ENCODE peak calls at places on chromosomes 13 and 19, in seven cellular contexts. D is choroid plexus epithelial cell, U is fibroblast of lung, C is progenitor cell of endocrine pancreas, Z is iPS-NIHi11, M is T-cell, O is NB4. G is an unnamed sample.

GRCh38 chr13:110250258-110250891 is 56.6 kb downstream of the COL4A1 start:
- DNase-seq in D (peak; percentile 83), U (peak; percentile 88), C (no peak), Z (no peak), M (no peak), O (no peak), G (no peak)

GRCh38 chr13:99265823-99266426 is 7.7 kb upstream of the GPR18 start:
- DNase-seq in D (peak; percentile 81), U (peak; percentile 72), C (no peak), Z (peak; percentile 47), M (no peak), O (peak; percentile 60), G (no peak)

GRCh38 chr19:13437919-13438618 is 68.2 kb downstream of the CACNA1A start:
- DNase-seq in D (no peak), U (no peak), C (no peak), Z (no peak), M (no peak), O (no peak), G (no peak)

GRCh38 chr19:48806518-48806817 is 4.4 kb downstream of the BCAT2 start:
- DNase-seq in D (no peak), U (no peak), C (no peak), Z (peak; percentile 82), M (peak; percentile 16), O (no peak), G (no peak)

GRCh38 chr13:105135852-105136251 is 1399.6 kb downstream of the EFNB2 start:
- DNase-seq in D (peak; percentile 10), U (no peak), C (no peak), Z (no peak), M (no peak), O (peak; percentile 6), G (no peak)

GRCh38 chr13:36549771-36550170 is 117.5 kb downstream of the CCNA1 start:
- DNase-seq in D (no peak), U (no peak), C (no peak), Z (no peak), M (no peak), O (peak; percentile 9), G (no peak)

GRCh38 chr13:82758056-82758455 is 1124.2 kb downstream of the SLITRK1 start:
- DNase-seq in D (peak; percentile 60), U (no peak), C (no peak), Z (peak; percentile 55), M (no peak), O (peak; percentile 40), G (peak; percentile 36)

GRCh38 chr19:8612807-8613171 is 2.3 kb upstream of the ADAMTS10 start:
- DNase-seq in D (no peak), U (no peak), C (no peak), Z (no peak), M (no peak), O (peak; percentile 23), G (no peak)

GRCh38 chr19:41541990-41542584 is 33.9 kb upstream of the CEACAM21 start:
- DNase-seq in D (peak; percentile 31), U (peak; percentile 21), C (no peak), Z (peak; percentile 61), M (peak; percentile 60), O (peak; percentile 63), G (peak; percentile 23)

GRCh38 chr19:13098291-13099072 is 4.2 kb downstream of the LYL1 start:
- DNase-seq in D (peak; percentile 46), U (peak; percentile 58), C (no peak), Z (no peak), M (no peak), O (peak; percentile 90), G (no peak)

GRCh38 chr13:43227721-43228120 is 204.3 kb downstream of the DNAJC15 start:
- DNase-seq in D (no peak), U (no peak), C (no peak), Z (no peak), M (no peak), O (no peak), G (no peak)

GRCh38 chr19:34350161-34350561 is 14.8 kb upstream of the GPI start:
- DNase-seq in D (no peak), U (no peak), C (no peak), Z (no peak), M (peak; percentile 71), O (no peak), G (no peak)

GRCh38 chr19:51644636-51645271 is 1.9 kb downstream of the SIGLEC14 start:
- DNase-seq in D (no peak), U (no peak), C (no peak), Z (peak; percentile 46), M (no peak), O (peak; percentile 50), G (no peak)

GRCh38 chr19:51002542-51003311 is 1.3 kb upstream of the KLK8 start:
- DNase-seq in D (no peak), U (no peak), C (no peak), Z (peak; percentile 89), M (no peak), O (peak; percentile 25), G (peak; percentile 75)

GRCh38 chr13:33206425-33206824 is 79.1 kb downstream of the STARD13 start:
- DNase-seq in D (no peak), U (peak; percentile 51), C (no peak), Z (no peak), M (no peak), O (no peak), G (no peak)

GRCh38 chr19:16303755-16304154 is 20.9 kb upstream of the KLF2 start:
- DNase-seq in D (no peak), U (no peak), C (no peak), Z (no peak), M (no peak), O (no peak), G (no peak)

GRCh38 chr13:105773887-105774538 is 761.4 kb downstream of the EFNB2 start:
- DNase-seq in D (peak; percentile 66), U (peak; percentile 30), C (no peak), Z (no peak), M (no peak), O (no peak), G (no peak)

G was measured in NT2/D1.